ENCODE peak calls at places on chromosomes 1 and 21, in eight cellular contexts. H is retinal pigment epithelial cell, C is SK-N-SH, I is cardiac fibroblast, K is NCI-H748 treated with DMSO at 0.1 percent for 48 hours, G is SJSA1, F is Calu3, S is T-helper 2 cell. T is an unnamed sample.

GRCh38 chr1:16231331-16232315 is 5.4 kb downstream of the CPLANE2 start:
- DNase-seq in S (no peak), I (no peak), G (no peak), C (no peak), K (no peak), H (no peak), F (no peak), T (no peak)

GRCh38 chr1:55129194-55129728 is 85.9 kb downstream of the USP24 start:
- DNase-seq in K (no peak), G (no peak), S (no peak), C (no peak), I (peak; percentile 92), H (peak; percentile 39), F (no peak), T (no peak)

GRCh38 chr1:197195100-197195499 is 48.6 kb upstream of the ASPM start:
- DNase-seq in G (no peak), I (no peak), H (no peak), C (no peak), S (no peak), F (no peak), K (no peak), T (no peak)

GRCh38 chr1:19028110-19028509 is 71.6 kb upstream of the IFFO2 start:
- DNase-seq in G (no peak), H (no peak), I (no peak), F (no peak), K (peak; percentile 30), S (no peak), C (no peak), T (no peak)

GRCh38 chr1:40607921-40608320 is 57.6 kb downstream of the RIMS3 start:
- DNase-seq in I (no peak), G (no peak), S (no peak), K (no peak), F (no peak), C (no peak), H (no peak), T (no peak)

GRCh38 chr1:25793585-25794170 is 6.3 kb upstream of the SELENON start:
- DNase-seq in S (no peak), I (no peak), G (no peak), F (no peak), C (no peak), H (no peak), K (no peak), T (no peak)

GRCh38 chr21:34526618-34527290 is 14.7 kb upstream of the KCNE1 start:
- DNase-seq in G (peak; percentile 98), C (no peak), S (peak; percentile 59), H (peak; percentile 99), K (no peak), I (peak; percentile 100), F (peak; percentile 71), T (peak; percentile 99)

GRCh38 chr1:165508291-165508690 is 35.5 kb upstream of the LRRC52 start:
- DNase-seq in H (no peak), G (no peak), S (no peak), C (no peak), F (no peak), I (no peak), K (no peak), T (no peak)

GRCh38 chr1:53544731-53545515 is 85.7 kb downstream of the DMRTB1 start:
- DNase-seq in G (no peak), C (peak; percentile 16), K (no peak), I (no peak), H (no peak), F (no peak), S (no peak), T (no peak)

GRCh38 chr1:21651214-21652042 is 17.7 kb downstream of the RAP1GAP start:
- DNase-seq in K (peak; percentile 15), I (no peak), C (peak; percentile 96), G (no peak), S (peak; percentile 50), F (peak; percentile 42), H (no peak), T (no peak)

GRCh38 chr1:30478288-30478687 is 245.1 kb downstream of the MATN1 start:
- DNase-seq in H (no peak), K (no peak), I (no peak), C (no peak), G (no peak), S (no peak), F (no peak), T (no peak)

GRCh38 chr1:45050931-45051748 is 39.1 kb downstream of the UROD start:
- DNase-seq in I (no peak), G (no peak), H (no peak), S (peak; percentile 29), K (no peak), C (no peak), F (no peak), T (no peak)

GRCh38 chr1:40161888-40162397 is 756 bp downstream of the RLF start:
- DNase-seq in G (no peak), F (no peak), K (no peak), H (no peak), C (peak; percentile 17), S (peak; percentile 32), I (peak; percentile 12), T (no peak)

GRCh38 chr1:153174624-153175023 is 23.9 kb upstream of the SPRR2G start:
- DNase-seq in H (no peak), G (no peak), F (no peak), S (no peak), C (no peak), K (no peak), I (no peak), T (no peak)

GRCh38 chr21:8993284-8993942 is 1528.0 kb upstream of the TPTE start:
- DNase-seq in I (no peak), C (no peak), G (no peak), K (no peak), S (no peak), F (peak; percentile 30), H (no peak), T (no peak)

GRCh38 chr1:108199781-108200626 is at the start of gene SLC25A24:
- DNase-seq in H (peak; percentile 18), S (peak; percentile 95), F (peak; percentile 83), K (peak; percentile 40), G (peak; percentile 89), I (peak; percentile 84), C (peak; percentile 92), T (no peak)

GRCh38 chr1:199297174-199297573 is 658.3 kb downstream of the PTPRC start:
- DNase-seq in G (no peak), K (no peak), I (no peak), F (no peak), S (no peak), C (no peak), H (no peak), T (no peak)

GRCh38 chr1:17319561-17320350 is 11.8 kb downstream of the PADI4 start:
- DNase-seq in S (no peak), G (no peak), H (no peak), C (no peak), F (no peak), K (no peak), I (no peak), T (no peak)

GRCh38 chr1:109914587-109915240 is 4.1 kb downstream of the CSF1 start:
- DNase-seq in C (peak; percentile 77), F (no peak), I (peak; percentile 51), G (no peak), H (no peak), K (no peak), S (no peak), T (no peak)

GRCh38 chr1:38953433-38953860 is 11.8 kb upstream of the RHBDL2 start:
- DNase-seq in F (no peak), H (no peak), K (no peak), G (no peak), C (no peak), S (peak; percentile 8), I (no peak), T (no peak)

GRCh38 chr1:9309991-9310390 is 17.3 kb downstream of the SPSB1 start:
- DNase-seq in C (no peak), H (no peak), K (no peak), I (no peak), S (no peak), F (no peak), G (no peak), T (no peak)

GRCh38 chr1:44613932-44614331 is 60.3 kb downstream of the TMEM53 start:
- DNase-seq in S (no peak), F (no peak), K (no peak), C (no peak), I (no peak), H (no peak), G (no peak), T (no peak)

GRCh38 chr1:67619080-67619479 is 65.9 kb upstream of the GADD45A start:
- DNase-seq in H (no peak), C (no peak), K (no peak), I (peak; percentile 63), S (no peak), G (no peak), F (no peak), T (no peak)

GRCh38 chr1:23865543-23865930 is 2.6 kb downstream of the FUCA1 start:
- DNase-seq in H (peak; percentile 30), G (peak; percentile 22), S (no peak), I (peak; percentile 52), F (peak; percentile 7), K (no peak), C (no peak), T (peak; percentile 84)

GRCh38 chr1:206012086-206012859 is 9.1 kb upstream of the RAB7B start:
- DNase-seq in S (peak; percentile 64), C (no peak), H (no peak), I (no peak), G (no peak), F (peak; percentile 70), K (no peak), T (no peak)

GRCh38 chr1:33183306-33183705 is 1.5 kb upstream of the TRIM62 start:
- DNase-seq in S (no peak), C (no peak), H (no peak), K (no peak), G (no peak), I (no peak), F (no peak), T (no peak)

GRCh38 chr1:3037281-3038040 is 16.2 kb downstream of the ACTRT2 start:
- DNase-seq in G (no peak), I (no peak), H (no peak), C (no peak), K (no peak), S (no peak), F (no peak), T (no peak)

GRCh38 chr1:22841142-22841541 is 130.5 kb downstream of the EPHB2 start:
- DNase-seq in H (no peak), C (no peak), G (no peak), S (no peak), F (no peak), I (no peak), K (no peak), T (no peak)

GRCh38 chr1:172894345-172895049 is 156.2 kb downstream of the TNFSF18 start:
- DNase-seq in K (no peak), I (no peak), F (no peak), H (no peak), C (no peak), G (no peak), S (peak; percentile 42), T (no peak)

GRCh38 chr1:201137579-201138310 is 10.8 kb upstream of the ASCL5 start:
- DNase-seq in C (no peak), G (peak; percentile 65), K (no peak), S (no peak), H (peak; percentile 85), F (no peak), I (peak; percentile 89), T (no peak)

GRCh38 chr1:154304664-154305337 is 16.1 kb upstream of the AQP10 start:
- DNase-seq in G (peak; percentile 43), C (no peak), F (no peak), K (no peak), S (peak; percentile 44), I (no peak), H (no peak), T (no peak)

GRCh38 chr1:99598738-99599411 is 47.0 kb upstream of the PALMD start:
- DNase-seq in K (no peak), H (no peak), S (peak; percentile 2), F (no peak), G (no peak), C (no peak), I (no peak), T (no peak)

GRCh38 chr21:29382029-29382654 is 83.4 kb downstream of the BACH1 start:
- DNase-seq in F (no peak), G (peak; percentile 78), K (no peak), I (peak; percentile 32), S (no peak), C (no peak), H (peak; percentile 81), T (peak; percentile 88)

GRCh38 chr1:78229344-78229743 is 183.6 kb downstream of the GIPC2 start:
- DNase-seq in K (no peak), S (no peak), F (peak; percentile 28), I (peak; percentile 85), H (no peak), C (no peak), G (no peak), T (peak; percentile 55)